ENCODE peak calls at places on chromosomes 6 and 20, in six cellular contexts. One of them, this sample, is unnamed.

GRCh38 chr20:59342017-59342957 is 41.9 kb downstream of the EDN3 start:
- DNase-seq in upper lobe of left lung: peak
- DNase-seq in NCI-H1436: no peak
- DNase-seq in foreskin fibroblast: no peak
- DNase-seq in activated naive CD8-positive, alpha-beta T cell treated with anti-CD3 and anti-CD28 coated beads, Interleukin-2, amount 50 U/mL, for 16 hours: no peak
- DNase-seq in psoas muscle: no peak
- DNase-seq in this sample: no peak

GRCh38 chr20:61926253-61926613 is 139.4 kb downstream of the TAF4 start:
- DNase-seq in upper lobe of left lung: peak
- DNase-seq in NCI-H1436: no peak
- DNase-seq in foreskin fibroblast: no peak
- DNase-seq in activated naive CD8-positive, alpha-beta T cell treated with anti-CD3 and anti-CD28 coated beads, Interleukin-2, amount 50 U/mL, for 16 hours: no peak
- DNase-seq in psoas muscle: no peak
- DNase-seq in this sample: no peak

GRCh38 chr20:4896971-4897497 is 104.3 kb downstream of the SLC23A2 start:
- DNase-seq in upper lobe of left lung: peak
- DNase-seq in NCI-H1436: no peak
- DNase-seq in foreskin fibroblast: no peak
- DNase-seq in activated naive CD8-positive, alpha-beta T cell treated with anti-CD3 and anti-CD28 coated beads, Interleukin-2, amount 50 U/mL, for 16 hours: no peak
- DNase-seq in psoas muscle: no peak
- DNase-seq in this sample: no peak

GRCh38 chr6:23547851-23548250 is 578.2 kb upstream of the NRSN1 start:
- DNase-seq in upper lobe of left lung: no peak
- DNase-seq in NCI-H1436: no peak
- DNase-seq in foreskin fibroblast: no peak
- DNase-seq in activated naive CD8-positive, alpha-beta T cell treated with anti-CD3 and anti-CD28 coated beads, Interleukin-2, amount 50 U/mL, for 16 hours: no peak
- DNase-seq in psoas muscle: no peak
- DNase-seq in this sample: no peak

GRCh38 chr20:8449120-8449519 is 317.1 kb downstream of the PLCB1 start:
- DNase-seq in upper lobe of left lung: no peak
- DNase-seq in NCI-H1436: no peak
- DNase-seq in foreskin fibroblast: peak
- DNase-seq in activated naive CD8-positive, alpha-beta T cell treated with anti-CD3 and anti-CD28 coated beads, Interleukin-2, amount 50 U/mL, for 16 hours: no peak
- DNase-seq in psoas muscle: no peak
- DNase-seq in this sample: peak

GRCh38 chr6:88376759-88377387 is 210.7 kb upstream of the CNR1 start:
- DNase-seq in upper lobe of left lung: no peak
- DNase-seq in NCI-H1436: no peak
- DNase-seq in foreskin fibroblast: peak
- DNase-seq in activated naive CD8-positive, alpha-beta T cell treated with anti-CD3 and anti-CD28 coated beads, Interleukin-2, amount 50 U/mL, for 16 hours: no peak
- DNase-seq in psoas muscle: no peak
- DNase-seq in this sample: peak

GRCh38 chr20:62737971-62738881 is 29.6 kb downstream of the NTSR1 start:
- DNase-seq in upper lobe of left lung: no peak
- DNase-seq in NCI-H1436: no peak
- DNase-seq in foreskin fibroblast: no peak
- DNase-seq in activated naive CD8-positive, alpha-beta T cell treated with anti-CD3 and anti-CD28 coated beads, Interleukin-2, amount 50 U/mL, for 16 hours: no peak
- DNase-seq in psoas muscle: no peak
- DNase-seq in this sample: no peak

GRCh38 chr20:43844778-43845614 is 69.7 kb upstream of the TOX2 start:
- DNase-seq in upper lobe of left lung: no peak
- DNase-seq in NCI-H1436: no peak
- DNase-seq in foreskin fibroblast: peak
- DNase-seq in activated naive CD8-positive, alpha-beta T cell treated with anti-CD3 and anti-CD28 coated beads, Interleukin-2, amount 50 U/mL, for 16 hours: no peak
- DNase-seq in psoas muscle: peak
- DNase-seq in this sample: peak

GRCh38 chr6:112298816-112299281 is 44.5 kb upstream of the LAMA4 start:
- DNase-seq in upper lobe of left lung: no peak
- DNase-seq in NCI-H1436: no peak
- DNase-seq in foreskin fibroblast: peak
- DNase-seq in activated naive CD8-positive, alpha-beta T cell treated with anti-CD3 and anti-CD28 coated beads, Interleukin-2, amount 50 U/mL, for 16 hours: no peak
- DNase-seq in psoas muscle: no peak
- DNase-seq in this sample: peak

GRCh38 chr20:51022803-51023616 is at the start of gene KCNG1:
- DNase-seq in upper lobe of left lung: peak
- DNase-seq in NCI-H1436: peak
- DNase-seq in foreskin fibroblast: peak
- DNase-seq in activated naive CD8-positive, alpha-beta T cell treated with anti-CD3 and anti-CD28 coated beads, Interleukin-2, amount 50 U/mL, for 16 hours: no peak
- DNase-seq in psoas muscle: peak
- DNase-seq in this sample: peak

GRCh38 chr6:79193971-79194370 is 40.5 kb downstream of the HMGN3 start:
- DNase-seq in upper lobe of left lung: no peak
- DNase-seq in NCI-H1436: no peak
- DNase-seq in foreskin fibroblast: no peak
- DNase-seq in activated naive CD8-positive, alpha-beta T cell treated with anti-CD3 and anti-CD28 coated beads, Interleukin-2, amount 50 U/mL, for 16 hours: no peak
- DNase-seq in psoas muscle: no peak
- DNase-seq in this sample: peak

GRCh38 chr6:11918739-11919605 is 93.1 kb upstream of the HIVEP1 start:
- DNase-seq in upper lobe of left lung: no peak
- DNase-seq in NCI-H1436: peak
- DNase-seq in foreskin fibroblast: peak
- DNase-seq in activated naive CD8-positive, alpha-beta T cell treated with anti-CD3 and anti-CD28 coated beads, Interleukin-2, amount 50 U/mL, for 16 hours: no peak
- DNase-seq in psoas muscle: no peak
- DNase-seq in this sample: no peak

GRCh38 chr6:24778878-24779277 is 4.1 kb downstream of the GMNN start:
- DNase-seq in upper lobe of left lung: no peak
- DNase-seq in NCI-H1436: no peak
- DNase-seq in foreskin fibroblast: no peak
- DNase-seq in activated naive CD8-positive, alpha-beta T cell treated with anti-CD3 and anti-CD28 coated beads, Interleukin-2, amount 50 U/mL, for 16 hours: no peak
- DNase-seq in psoas muscle: no peak
- DNase-seq in this sample: no peak

GRCh38 chr6:53168516-53169257 is 20.0 kb upstream of the GCM1 start:
- DNase-seq in upper lobe of left lung: no peak
- DNase-seq in NCI-H1436: no peak
- DNase-seq in foreskin fibroblast: peak
- DNase-seq in activated naive CD8-positive, alpha-beta T cell treated with anti-CD3 and anti-CD28 coated beads, Interleukin-2, amount 50 U/mL, for 16 hours: no peak
- DNase-seq in psoas muscle: no peak
- DNase-seq in this sample: peak

GRCh38 chr6:136077834-136078576 is 172.1 kb downstream of the MTFR2 start:
- DNase-seq in upper lobe of left lung: no peak
- DNase-seq in NCI-H1436: no peak
- DNase-seq in foreskin fibroblast: peak
- DNase-seq in activated naive CD8-positive, alpha-beta T cell treated with anti-CD3 and anti-CD28 coated beads, Interleukin-2, amount 50 U/mL, for 16 hours: no peak
- DNase-seq in psoas muscle: no peak
- DNase-seq in this sample: peak

GRCh38 chr6:34476462-34476861 is 10.6 kb downstream of the PACSIN1 start:
- DNase-seq in upper lobe of left lung: peak
- DNase-seq in NCI-H1436: no peak
- DNase-seq in foreskin fibroblast: no peak
- DNase-seq in activated naive CD8-positive, alpha-beta T cell treated with anti-CD3 and anti-CD28 coated beads, Interleukin-2, amount 50 U/mL, for 16 hours: no peak
- DNase-seq in psoas muscle: no peak
- DNase-seq in this sample: no peak

GRCh38 chr6:56420296-56420695 is 172.9 kb upstream of the COL21A1 start:
- DNase-seq in upper lobe of left lung: no peak
- DNase-seq in NCI-H1436: no peak
- DNase-seq in foreskin fibroblast: no peak
- DNase-seq in activated naive CD8-positive, alpha-beta T cell treated with anti-CD3 and anti-CD28 coated beads, Interleukin-2, amount 50 U/mL, for 16 hours: no peak
- DNase-seq in psoas muscle: no peak
- DNase-seq in this sample: no peak

GRCh38 chr6:133917781-133918180 is 28.9 kb downstream of the TCF21 start:
- DNase-seq in upper lobe of left lung: no peak
- DNase-seq in NCI-H1436: no peak
- DNase-seq in foreskin fibroblast: no peak
- DNase-seq in activated naive CD8-positive, alpha-beta T cell treated with anti-CD3 and anti-CD28 coated beads, Interleukin-2, amount 50 U/mL, for 16 hours: no peak
- DNase-seq in psoas muscle: no peak
- DNase-seq in this sample: no peak

GRCh38 chr6:167701010-167701409 is 125.7 kb upstream of the AFDN start:
- DNase-seq in upper lobe of left lung: no peak
- DNase-seq in NCI-H1436: no peak
- DNase-seq in foreskin fibroblast: no peak
- DNase-seq in activated naive CD8-positive, alpha-beta T cell treated with anti-CD3 and anti-CD28 coated beads, Interleukin-2, amount 50 U/mL, for 16 hours: no peak
- DNase-seq in psoas muscle: no peak
- DNase-seq in this sample: no peak

GRCh38 chr6:158142789-158143188 is 25.3 kb downstream of the SERAC1 start:
- DNase-seq in upper lobe of left lung: no peak
- DNase-seq in NCI-H1436: no peak
- DNase-seq in foreskin fibroblast: peak
- DNase-seq in activated naive CD8-positive, alpha-beta T cell treated with anti-CD3 and anti-CD28 coated beads, Interleukin-2, amount 50 U/mL, for 16 hours: no peak
- DNase-seq in psoas muscle: no peak
- DNase-seq in this sample: peak

GRCh38 chr6:109767961-109768360 is 76.9 kb downstream of the FIG4 start:
- DNase-seq in upper lobe of left lung: no peak
- DNase-seq in NCI-H1436: no peak
- DNase-seq in foreskin fibroblast: no peak
- DNase-seq in activated naive CD8-positive, alpha-beta T cell treated with anti-CD3 and anti-CD28 coated beads, Interleukin-2, amount 50 U/mL, for 16 hours: no peak
- DNase-seq in psoas muscle: no peak
- DNase-seq in this sample: peak

GRCh38 chr20:32518593-32519366 is 66.4 kb downstream of the NOL4L start:
- DNase-seq in upper lobe of left lung: no peak
- DNase-seq in NCI-H1436: no peak
- DNase-seq in foreskin fibroblast: no peak
- DNase-seq in activated naive CD8-positive, alpha-beta T cell treated with anti-CD3 and anti-CD28 coated beads, Interleukin-2, amount 50 U/mL, for 16 hours: no peak
- DNase-seq in psoas muscle: no peak
- DNase-seq in this sample: no peak

GRCh38 chr6:34586327-34587040 is 30.4 kb upstream of the SPDEF start:
- DNase-seq in upper lobe of left lung: no peak
- DNase-seq in NCI-H1436: no peak
- DNase-seq in foreskin fibroblast: no peak
- DNase-seq in activated naive CD8-positive, alpha-beta T cell treated with anti-CD3 and anti-CD28 coated beads, Interleukin-2, amount 50 U/mL, for 16 hours: no peak
- DNase-seq in psoas muscle: no peak
- DNase-seq in this sample: no peak